ENCODE peak calls at places on chromosome 3, in seven cellular contexts. N is cardiac muscle cell, A is PC-9, F is HL-60, V is heart left ventricle, Z is psoas muscle, U is GM12865. P is an unnamed sample.

GRCh38 chr3:32359766-32360513 is 31.7 kb upstream of the CMTM7 start:
- DNase-seq in F (no peak), A (no peak), U (no peak), Z (no peak), N (no peak), V (no peak), P (no peak)

GRCh38 chr3:52223449-52224408 is 1.7 kb downstream of the TLR9 start:
- DNase-seq in A (no peak), Z (no peak), U (no peak), F (no peak), V (no peak), N (no peak), P (peak; percentile 64)

GRCh38 chr3:62586356-62586755 is 213.0 kb upstream of the FEZF2 start:
- DNase-seq in A (no peak), Z (no peak), F (no peak), V (no peak), N (no peak), U (no peak), P (no peak)

GRCh38 chr3:163033652-163034051 is 1537.0 kb downstream of the OTOL1 start:
- DNase-seq in N (no peak), F (no peak), A (no peak), U (no peak), V (no peak), Z (no peak), P (no peak)

GRCh38 chr3:18870074-18870640 is 278.2 kb upstream of the KCNH8 start:
- DNase-seq in U (no peak), V (no peak), F (no peak), N (no peak), A (no peak), Z (no peak), P (no peak)

GRCh38 chr3:148074916-148075315 is 622.8 kb upstream of the AGTR1 start:
- DNase-seq in U (no peak), F (no peak), V (no peak), N (no peak), Z (no peak), A (no peak), P (no peak)

GRCh38 chr3:183764854-183765731 is 60.3 kb downstream of the MAP6D1 start:
- DNase-seq in Z (no peak), N (no peak), F (no peak), A (peak; percentile 96), U (no peak), V (no peak), P (no peak)

GRCh38 chr3:195081242-195081963 is 189.6 kb downstream of the XXYLT1 start:
- DNase-seq in U (no peak), V (peak; percentile 35), F (no peak), A (no peak), Z (peak; percentile 34), N (peak; percentile 22), P (no peak)

GRCh38 chr3:169664034-169664820 is 715 bp upstream of the MECOM start:
- DNase-seq in U (no peak), N (no peak), V (no peak), F (no peak), A (no peak), Z (no peak), P (no peak)

GRCh38 chr3:14445773-14446172 is 43.4 kb downstream of the SLC6A6 start:
- DNase-seq in F (no peak), Z (no peak), A (no peak), U (no peak), N (no peak), V (no peak), P (no peak)

GRCh38 chr3:30544811-30545210 is 61.6 kb upstream of the TGFBR2 start:
- DNase-seq in F (no peak), A (no peak), N (no peak), Z (no peak), U (no peak), V (no peak), P (no peak)

GRCh38 chr3:75260-75659 is 121.3 kb upstream of the CHL1 start:
- DNase-seq in Z (no peak), U (no peak), N (no peak), A (no peak), V (peak; percentile 36), F (no peak), P (no peak)

GRCh38 chr3:63908776-63909175 is 3.4 kb downstream of the SCAANT1 start:
- DNase-seq in Z (no peak), A (no peak), N (no peak), V (no peak), F (no peak), U (no peak), P (no peak)

GRCh38 chr3:134618473-134618860 is 32.4 kb downstream of the KY start:
- DNase-seq in F (no peak), N (no peak), A (no peak), U (no peak), Z (no peak), V (no peak), P (no peak)

GRCh38 chr3:134600685-134601502 is 49.9 kb downstream of the KY start:
- DNase-seq in U (peak; percentile 62), F (peak; percentile 80), Z (peak; percentile 78), A (no peak), V (peak; percentile 54), N (peak; percentile 86), P (peak; percentile 86)

GRCh38 chr3:64732570-64732969 is 44.8 kb upstream of the ADAMTS9 start:
- DNase-seq in F (no peak), A (no peak), Z (no peak), U (no peak), N (no peak), V (no peak), P (no peak)

GRCh38 chr3:43581343-43581742 is 40.5 kb downstream of the ANO10 start:
- DNase-seq in Z (no peak), U (no peak), A (no peak), F (no peak), V (no peak), N (no peak), P (no peak)

GRCh38 chr3:52245322-52246263 is at the start of gene PPM1M:
- DNase-seq in F (no peak), U (peak; percentile 54), V (peak; percentile 71), Z (peak; percentile 74), N (peak; percentile 58), A (no peak), P (peak; percentile 74)

GRCh38 chr3:190543656-190544055 is 29.8 kb downstream of the IL1RAP start:
- DNase-seq in N (no peak), U (no peak), V (no peak), Z (no peak), A (peak; percentile 56), F (no peak), P (no peak)

GRCh38 chr3:195100903-195101591 is 169.9 kb downstream of the XXYLT1 start:
- DNase-seq in Z (no peak), N (no peak), V (peak; percentile 90), F (peak; percentile 98), U (peak; percentile 25), A (no peak), P (no peak)

GRCh38 chr3:168139947-168140346 is 44.2 kb upstream of the GOLIM4 start:
- DNase-seq in F (no peak), A (peak; percentile 34), U (no peak), N (no peak), Z (no peak), V (no peak), P (no peak)

GRCh38 chr3:77190281-77190841 is 150.5 kb downstream of the ROBO2 start:
- DNase-seq in A (no peak), Z (no peak), N (no peak), U (no peak), V (no peak), F (no peak), P (no peak)

GRCh38 chr3:188367741-188368140 is 213.8 kb downstream of the LPP start:
- DNase-seq in Z (no peak), F (no peak), A (no peak), U (no peak), V (no peak), N (no peak), P (no peak)

GRCh38 chr3:50637012-50637411 is 20.1 kb downstream of the MAPKAPK3 start:
- DNase-seq in V (no peak), F (no peak), N (no peak), A (no peak), Z (no peak), U (no peak), P (no peak)

GRCh38 chr3:24128195-24129005 is 183.3 kb downstream of the NR1D2 start:
- DNase-seq in V (no peak), A (peak; percentile 76), Z (no peak), N (no peak), U (no peak), F (no peak), P (no peak)

GRCh38 chr3:143182861-143183667 is 63.5 kb downstream of the CHST2 start:
- DNase-seq in N (no peak), A (no peak), V (no peak), F (no peak), U (no peak), Z (no peak), P (no peak)

GRCh38 chr3:143187132-143187531 is 67.6 kb downstream of the CHST2 start:
- DNase-seq in A (no peak), Z (no peak), F (no peak), V (no peak), N (no peak), U (no peak), P (no peak)

GRCh38 chr3:143183668-143183970 is 64.0 kb downstream of the CHST2 start:
- DNase-seq in Z (no peak), A (no peak), F (no peak), V (no peak), U (no peak), N (no peak), P (no peak)

GRCh38 chr3:143184098-143184497 is 64.5 kb downstream of the CHST2 start:
- DNase-seq in Z (no peak), F (no peak), V (no peak), U (no peak), N (no peak), A (no peak), P (no peak)

DNA sequence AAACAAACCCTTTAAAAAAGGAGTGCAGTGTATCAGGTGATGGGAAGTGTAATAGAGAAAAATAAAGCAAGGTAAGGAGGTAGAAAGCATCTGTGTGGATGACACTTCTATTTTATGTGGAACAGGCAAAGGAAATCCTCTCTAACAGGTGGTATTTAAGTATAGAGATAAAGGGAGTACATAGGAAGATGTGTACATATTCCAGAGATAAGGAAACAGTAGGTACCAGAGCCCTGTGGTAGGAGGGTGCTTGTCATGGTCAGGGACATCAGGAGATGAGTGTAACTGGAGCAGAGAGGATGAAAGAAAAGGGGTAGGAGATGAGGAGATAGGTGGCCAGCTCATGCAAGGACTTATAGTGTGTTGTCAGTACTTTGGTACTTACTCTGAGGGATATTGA is 65.8 kb downstream of the CHST2 start:
- DNase-seq in N (no peak), Z (no peak), A (no peak), F (no peak), U (no peak), V (no peak), P (no peak)
- TF ChIP-seq CTCF in N (no peak), Z (no peak), A (no peak), F (no peak), U (no peak), V (no peak), P (no peak)

GRCh38 chr3:150067561-150067960 is 96.9 kb upstream of the PFN2 start:
- DNase-seq in N (no peak), V (no peak), F (no peak), U (no peak), Z (no peak), A (no peak), P (no peak)
- TF ChIP-seq CTCF in N (no peak), V (no peak), F (no peak), U (no peak), Z (no peak), A (no peak), P (no peak)

GRCh38 chr3:71006810-71007785 is 576.4 kb downstream of the FOXP1 start:
- DNase-seq in A (no peak), U (peak; percentile 41), Z (no peak), V (no peak), N (peak; percentile 38), F (no peak), P (no peak)
- TF ChIP-seq CTCF in A (peak; percentile 67), U (peak; percentile 33), Z (peak; percentile 52), V (peak; percentile 51), N (peak; percentile 43), F (no peak), P (peak; percentile 73)

GRCh38 chr3:17412950-17413530 is 329.4 kb downstream of the TBC1D5 start:
- DNase-seq in F (peak; percentile 45), Z (no peak), U (peak; percentile 78), N (peak; percentile 83), V (no peak), A (no peak), P (no peak)
- TF ChIP-seq CTCF in F (peak; percentile 69), Z (peak; percentile 77), U (peak; percentile 74), N (peak; percentile 74), V (peak; percentile 76), A (peak; percentile 91), P (peak; percentile 86)